ENCODE peak calls at places on chromosomes 13 and 19, in four cellular contexts. One of them, this sample, is unnamed.

GRCh38 chr13:46035066-46035465 is 17.5 kb downstream of the ZC3H13 start:
- DNase-seq in tibial artery: no peak
- DNase-seq in GM23338: no peak
- DNase-seq in tibial nerve: no peak
- DNase-seq in this sample: no peak

GRCh38 chr19:7533281-7533819 is 2.2 kb upstream of the PNPLA6 start:
- DNase-seq in tibial nerve: peak
- DNase-seq in GM23338: peak
- DNase-seq in tibial artery: peak
- DNase-seq in this sample: peak

GRCh38 chr13:81664872-81665271 is 1323.9 kb upstream of the SPRY2 start:
- DNase-seq in tibial nerve: no peak
- DNase-seq in tibial artery: no peak
- DNase-seq in GM23338: no peak
- DNase-seq in this sample: no peak

GRCh38 chr19:7830272-7830771 is 304 bp downstream of the EVI5L start:
- DNase-seq in tibial artery: no peak
- DNase-seq in tibial nerve: no peak
- DNase-seq in GM23338: no peak
- DNase-seq in this sample: no peak

GRCh38 chr19:54473071-54473941 is at the start of gene CDC42EP5:
- DNase-seq in GM23338: peak
- DNase-seq in tibial nerve: peak
- DNase-seq in tibial artery: peak
- DNase-seq in this sample: peak

GRCh38 chr19:1017906-1018305 is 3.0 kb downstream of the TMEM259 start:
- DNase-seq in tibial artery: no peak
- DNase-seq in GM23338: no peak
- DNase-seq in tibial nerve: no peak
- DNase-seq in this sample: no peak

GRCh38 chr19:1540353-1540925 is 16.6 kb downstream of the PLK5 start:
- DNase-seq in GM23338: peak
- DNase-seq in tibial artery: no peak
- DNase-seq in tibial nerve: no peak
- DNase-seq in this sample: no peak

GRCh38 chr13:28408235-28408848 is 86.6 kb downstream of the FLT1 start:
- DNase-seq in tibial artery: peak
- DNase-seq in tibial nerve: no peak
- DNase-seq in GM23338: no peak
- DNase-seq in this sample: no peak

GRCh38 chr19:30001794-30002193 is 59.8 kb downstream of the URI1 start:
- DNase-seq in GM23338: no peak
- DNase-seq in tibial nerve: no peak
- DNase-seq in tibial artery: no peak
- DNase-seq in this sample: no peak

GRCh38 chr19:40688987-40689338 is 1.5 kb downstream of the NUMBL start:
- DNase-seq in GM23338: no peak
- DNase-seq in tibial artery: no peak
- DNase-seq in tibial nerve: no peak
- DNase-seq in this sample: no peak
- H3K4me3 ChIP-seq in GM23338: peak
- H3K4me3 ChIP-seq in tibial artery: peak
- H3K4me3 ChIP-seq in tibial nerve: peak
- H3K4me3 ChIP-seq in this sample: peak

GRCh38 chr13:35699181-35699580 is 222.7 kb upstream of the MAB21L1 start:
- DNase-seq in GM23338: no peak
- DNase-seq in tibial nerve: no peak
- DNase-seq in tibial artery: no peak
- DNase-seq in this sample: peak
- TF ChIP-seq CTCF in GM23338: no peak
- TF ChIP-seq CTCF in tibial nerve: no peak
- TF ChIP-seq CTCF in tibial artery: no peak
- TF ChIP-seq CTCF in this sample: no peak

DNA sequence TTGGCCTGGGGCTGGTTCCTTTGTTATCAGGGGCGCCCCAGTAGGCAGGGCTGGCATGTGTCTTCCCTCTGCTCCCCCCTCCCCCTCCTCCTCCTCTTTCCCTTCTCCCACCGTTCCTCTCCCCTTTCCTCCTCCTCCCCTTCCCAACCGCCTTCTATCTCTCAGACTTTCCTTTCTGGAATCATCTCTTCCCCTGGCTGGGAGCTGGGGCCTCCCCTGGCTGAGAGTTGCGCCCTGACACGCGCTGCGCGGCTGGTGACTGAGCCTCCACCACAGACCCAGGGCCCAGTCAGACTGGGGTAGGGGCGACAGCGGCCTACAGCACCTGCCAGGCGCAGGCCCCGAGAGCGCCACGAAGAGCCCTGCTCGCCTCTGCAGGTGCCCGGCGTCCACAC is 2.8 kb downstream of the PNMA8B start:
- DNase-seq in tibial nerve: no peak
- DNase-seq in GM23338: peak
- DNase-seq in tibial artery: no peak
- DNase-seq in this sample: no peak
- H3K4me3 ChIP-seq in tibial nerve: peak
- H3K4me3 ChIP-seq in GM23338: peak
- H3K4me3 ChIP-seq in tibial artery: peak
- H3K4me3 ChIP-seq in this sample: no peak

GRCh38 chr19:10661946-10662345 is 7.8 kb downstream of the ILF3 start:
- DNase-seq in GM23338: no peak
- DNase-seq in tibial nerve: no peak
- DNase-seq in tibial artery: no peak
- DNase-seq in this sample: no peak
- TF ChIP-seq CTCF in GM23338: no peak
- TF ChIP-seq CTCF in tibial nerve: no peak
- TF ChIP-seq CTCF in tibial artery: no peak
- TF ChIP-seq CTCF in this sample: no peak

GRCh38 chr19:55673465-55673864 is 1.6 kb upstream of the EPN1 start:
- DNase-seq in tibial artery: no peak
- DNase-seq in GM23338: no peak
- DNase-seq in tibial nerve: no peak
- DNase-seq in this sample: no peak

GRCh38 chr19:55673889-55674288 is 1.1 kb upstream of the EPN1 start:
- DNase-seq in GM23338: no peak
- DNase-seq in tibial nerve: no peak
- DNase-seq in tibial artery: no peak
- DNase-seq in this sample: no peak

GRCh38 chr19:55674841-55675660 is at the start of gene EPN1:
- DNase-seq in tibial artery: peak
- DNase-seq in tibial nerve: peak
- DNase-seq in GM23338: peak
- DNase-seq in this sample: peak

GRCh38 chr19:55675661-55676354 is 782 bp downstream of the EPN1 start:
- DNase-seq in tibial artery: no peak
- DNase-seq in tibial nerve: no peak
- DNase-seq in GM23338: no peak
- DNase-seq in this sample: no peak

DNA sequence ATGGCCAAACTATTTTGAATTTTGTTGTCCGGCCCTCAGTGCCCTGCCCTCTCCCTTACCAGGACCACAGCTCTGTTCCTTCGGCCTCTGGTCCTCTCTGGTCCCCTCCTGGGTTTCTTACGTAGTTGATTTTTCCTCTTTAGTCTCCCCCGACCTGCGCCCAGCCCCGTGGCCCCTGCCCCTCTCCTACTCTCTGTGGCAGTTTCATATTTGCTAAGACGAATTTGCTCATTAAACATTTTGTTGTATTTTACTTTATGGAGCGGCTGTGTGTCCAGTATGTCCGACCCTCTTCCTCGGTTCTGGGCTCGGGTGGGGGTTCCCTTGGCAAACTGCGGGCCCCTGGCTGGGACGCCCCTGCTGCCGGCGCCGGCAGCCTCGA is 576 bp upstream of the EPN1 start:
- DNase-seq in tibial nerve: no peak
- DNase-seq in GM23338: no peak
- DNase-seq in tibial artery: no peak
- DNase-seq in this sample: no peak
- H3K4me3 ChIP-seq in tibial nerve: peak
- H3K4me3 ChIP-seq in GM23338: peak
- H3K4me3 ChIP-seq in tibial artery: peak
- H3K4me3 ChIP-seq in this sample: peak

GRCh38 chr19:45919678-45920077 is 5.1 kb upstream of the NANOS2 start:
- DNase-seq in tibial artery: no peak
- DNase-seq in GM23338: peak
- DNase-seq in tibial nerve: no peak
- DNase-seq in this sample: no peak

GRCh38 chr19:45918721-45919120 is 4.1 kb upstream of the NANOS2 start:
- DNase-seq in tibial artery: no peak
- DNase-seq in tibial nerve: no peak
- DNase-seq in GM23338: no peak
- DNase-seq in this sample: no peak

GRCh38 chr19:45920458-45920857 is 5.9 kb upstream of the NANOS2 start:
- DNase-seq in tibial artery: no peak
- DNase-seq in tibial nerve: no peak
- DNase-seq in GM23338: no peak
- DNase-seq in this sample: no peak

GRCh38 chr19:45924891-45925447 is 10.4 kb upstream of the NANOS2 start:
- DNase-seq in tibial artery: no peak
- DNase-seq in GM23338: no peak
- DNase-seq in tibial nerve: no peak
- DNase-seq in this sample: no peak

GRCh38 chr19:45922281-45922680 is 7.7 kb upstream of the NANOS2 start:
- DNase-seq in GM23338: peak
- DNase-seq in tibial nerve: no peak
- DNase-seq in tibial artery: no peak
- DNase-seq in this sample: no peak
- TF ChIP-seq CTCF in GM23338: peak
- TF ChIP-seq CTCF in tibial nerve: no peak
- TF ChIP-seq CTCF in tibial artery: no peak
- TF ChIP-seq CTCF in this sample: peak

This sample was measured in AG10803.